ENCODE peak calls at places on chromosomes 4 and X, in seven cellular contexts. G is T-helper 2 cell, Q is HL-60, N is NCI-H1105 treated with DMSO at 0.1 percent for 48 hours, R is H7, H is tibial nerve, K is GM04503. D is an unnamed sample.

GRCh38 chrX:2489446-2490445 is 11.0 kb downstream of the DHRSX start:
- DNase-seq in G (no peak), Q (no peak), N (no peak), R (no peak), H (no peak), K (no peak), D (no peak)

GRCh38 chr4:152189451-152190179 is 346.3 kb downstream of the FBXW7 start:
- DNase-seq in G (no peak), Q (no peak), N (no peak), R (no peak), H (no peak), K (no peak), D (no peak)

GRCh38 chrX:1205681-1206611 is 6.5 kb downstream of the CRLF2 start:
- DNase-seq in G (peak), Q (peak), N (no peak), R (peak), H (no peak), K (peak), D (peak)

GRCh38 chr4:101693842-101694398 is 96.6 kb upstream of the BANK1 start:
- DNase-seq in G (no peak), Q (no peak), N (peak), R (no peak), H (no peak), K (no peak), D (no peak)

GRCh38 chr4:6905501-6905900 is 4.1 kb upstream of the TBC1D14 start:
- DNase-seq in G (no peak), Q (no peak), N (peak), R (peak), H (no peak), K (no peak), D (no peak)

GRCh38 chrX:3639236-3639635 is 74.2 kb downstream of the PRKX start:
- DNase-seq in G (no peak), Q (no peak), N (no peak), R (no peak), H (no peak), K (no peak), D (no peak)

GRCh38 chr4:132218406-132218805 is 930.7 kb upstream of the PCDH10 start:
- DNase-seq in G (no peak), Q (no peak), N (no peak), R (no peak), H (no peak), K (no peak), D (no peak)

GRCh38 chrX:45758738-45759397 is 558.2 kb upstream of the DIPK2B start:
- DNase-seq in G (no peak), Q (no peak), N (no peak), R (no peak), H (no peak), K (no peak), D (peak)

GRCh38 chr4:37634180-37634579 is 52.0 kb downstream of the RELL1 start:
- DNase-seq in G (no peak), Q (no peak), N (no peak), R (no peak), H (no peak), K (no peak), D (no peak)

GRCh38 chrX:74521961-74522833 is 92.2 kb downstream of the RLIM start:
- DNase-seq in G (no peak), Q (no peak), N (no peak), R (no peak), H (no peak), K (no peak), D (peak)

GRCh38 chr4:81021526-81021944 is 9.0 kb upstream of the BMP3 start:
- DNase-seq in G (no peak), Q (no peak), N (peak), R (no peak), H (no peak), K (no peak), D (no peak)

GRCh38 chrX:133369065-133369464 is 46.2 kb downstream of the GPC4 start:
- DNase-seq in G (no peak), Q (no peak), N (no peak), R (no peak), H (no peak), K (no peak), D (no peak)

GRCh38 chr4:109571494-109571893 is 11.4 kb downstream of the MCUB start:
- DNase-seq in G (no peak), Q (no peak), N (no peak), R (no peak), H (no peak), K (no peak), D (no peak)

GRCh38 chrX:100445593-100445992 is 35.5 kb upstream of the PCDH19 start:
- DNase-seq in G (no peak), Q (no peak), N (no peak), R (no peak), H (no peak), K (no peak), D (no peak)

GRCh38 chr4:182010876-182011275 is 232.3 kb upstream of the TENM3 start:
- DNase-seq in G (no peak), Q (no peak), N (no peak), R (no peak), H (no peak), K (peak), D (peak)

D was measured in EH.